ENCODE peak calls at places on chromosomes 16 and 17, in four cellular contexts. C is breast epithelium, G is A549, H is transverse colon. V is an unnamed sample. For H3K9me3, the result is how much of the 10 kb centered on the place peaks cover.

GRCh38 chr16:2531696-2532493 is 687 bp upstream of the CEMP1 start:
- DNase-seq in G (peak), H (peak), C (peak), V (peak)

GRCh38 chr16:19645557-19645981 is 72.5 kb downstream of the KNOP1 start:
- DNase-seq in G (no peak), C (no peak), H (peak), V (peak)

GRCh38 chr17:11539637-11540036 is 58.6 kb upstream of the DNAH9 start:
- DNase-seq in H (no peak), C (no peak), G (no peak), V (peak)

GRCh38 chr17:19021622-19022083 is 17.1 kb upstream of the FAM83G start:
- DNase-seq in H (no peak), G (no peak), C (no peak), V (no peak)

GRCh38 chr17:73311428-73311780 is 397 bp downstream of the CDC42EP4 start:
- DNase-seq in H (no peak), G (no peak), C (peak), V (peak)

GRCh38 chr16:11481987-11482386 is 104.7 kb downstream of the LITAF start:
- DNase-seq in C (no peak), G (no peak), H (no peak), V (no peak)

GRCh38 chr17:6592193-6592592 is 35.8 kb upstream of the PITPNM3 start:
- DNase-seq in H (no peak), C (no peak), G (peak), V (no peak)

GRCh38 chr17:3754458-3755334 is 31.0 kb downstream of the HASPIN start:
- DNase-seq in G (peak), C (peak), H (peak), V (peak)

GRCh38 chr16:56518435-56518834 is 1.4 kb downstream of the BBS2 start:
- DNase-seq in C (no peak), G (no peak), H (no peak), V (no peak)

GRCh38 chr17:48547839-48548686 is 3.2 kb upstream of the HOXB2 start:
- DNase-seq in G (no peak), H (no peak), C (no peak), V (no peak)

GRCh38 chr17:1471931-1472727 is 16.1 kb upstream of the CRK start:
- DNase-seq in C (no peak), G (no peak), H (no peak), V (no peak)

GRCh38 chr16:85381738-85382592 is 231.2 kb upstream of the GSE1 start:
- DNase-seq in G (no peak), H (no peak), C (no peak), V (no peak)

GRCh38 chr16:11759163-11759834 is 16.6 kb upstream of the TXNDC11 start:
- DNase-seq in G (no peak), C (no peak), H (peak), V (peak)

GRCh38 chr17:78855561-78856165 is 15.0 kb upstream of the USP36 start:
- DNase-seq in C (no peak), G (no peak), H (no peak), V (no peak)

GRCh38 chr17:57853695-57854094 is 3.9 kb upstream of the MRPS23 start:
- DNase-seq in C (peak), G (no peak), H (peak), V (no peak)

GRCh38 chr17:20706752-20707372 is 127.3 kb downstream of the CDRT15L2 start:
- DNase-seq in C (no peak), G (no peak), H (peak), V (no peak)

GRCh38 chr16:72673118-72673517 is 374.8 kb downstream of the ZFHX3 start:
- DNase-seq in H (no peak), G (peak), C (no peak), V (no peak)

GRCh38 chr17:3990391-3991127 is 26.3 kb upstream of the ATP2A3 start:
- DNase-seq in G (no peak), H (peak), C (no peak), V (no peak)

GRCh38 chr17:57261084-57261461 is 4.8 kb downstream of the MSI2 start:
- DNase-seq in C (no peak), H (no peak), G (no peak), V (no peak)

GRCh38 chr16:2151188-2152091 is 3.0 kb downstream of the RAB26 start:
- DNase-seq in G (peak), C (no peak), H (no peak), V (no peak)

GRCh38 chr16:14333361-14333760 is 262.2 kb downstream of the MRTFB start:
- DNase-seq in C (no peak), G (no peak), H (no peak), V (no peak)

GRCh38 chr16:65808735-65809134 is 557.8 kb upstream of the CDH5 start:
- DNase-seq in C (no peak), H (no peak), G (no peak), V (no peak)

GRCh38 chr16:85460252-85460982 is 152.7 kb upstream of the GSE1 start:
- DNase-seq in H (no peak), G (no peak), C (no peak), V (peak)

GRCh38 chr16:56884026-56884582 is 19.1 kb downstream of the SLC12A3 start:
- DNase-seq in G (no peak), H (no peak), C (no peak), V (no peak)

GRCh38 chr16:26649646-26650045 is 417.1 kb upstream of the C16orf82 start:
- DNase-seq in H (no peak), C (no peak), G (no peak), V (no peak)

GRCh38 chr17:78415821-78416301 is 37.4 kb downstream of the PGS1 start:
- DNase-seq in H (no peak), G (no peak), C (no peak), V (no peak)

GRCh38 chr17:73861543-73861942 is 217.3 kb upstream of the SDK2 start:
- DNase-seq in H (no peak), C (no peak), G (no peak), V (no peak)

GRCh38 chr17:46167826-46168569 is 25.2 kb downstream of the KANSL1 start:
- DNase-seq in H (no peak), G (peak), C (no peak), V (no peak)

GRCh38 chr16:77424841-77425604 is 9.8 kb downstream of the ADAMTS18 start:
- DNase-seq in C (no peak), G (no peak), H (no peak), V (no peak)

GRCh38 chr16:289395-289997 is 6.5 kb downstream of the PDIA2 start:
- DNase-seq in H (no peak), G (no peak), C (no peak), V (no peak)

DNA sequence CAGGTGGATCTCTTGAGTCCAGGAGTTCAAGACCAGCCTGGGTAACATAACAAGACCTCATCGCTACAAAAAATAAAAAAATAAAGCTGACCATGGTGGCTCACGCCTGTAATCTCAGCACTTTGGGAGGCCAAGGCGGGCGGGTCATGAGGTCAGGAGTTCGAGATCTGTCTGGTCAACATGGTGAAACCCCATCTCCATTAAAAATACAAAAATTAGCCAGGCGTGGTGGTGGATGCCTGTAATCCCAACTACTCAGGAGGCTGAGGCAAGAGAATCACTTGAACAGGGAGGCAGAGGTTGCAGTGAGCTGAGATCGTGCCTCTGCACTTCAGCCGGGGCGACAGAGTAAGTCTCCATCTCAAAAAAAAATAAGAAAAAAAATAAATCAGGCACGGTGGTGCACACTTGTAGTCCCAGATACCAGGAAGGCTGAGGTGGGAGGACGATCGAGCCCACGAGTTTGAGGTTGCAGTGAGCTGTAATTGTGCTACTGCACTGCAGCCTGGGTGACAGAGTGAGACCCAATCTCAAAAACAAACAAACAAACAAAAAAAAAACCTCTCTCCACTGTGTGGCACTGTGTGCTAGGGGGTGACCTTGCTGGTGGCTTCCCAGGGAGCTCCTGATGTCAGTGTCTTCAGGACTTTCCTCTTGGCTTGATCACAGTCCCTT is 19.8 kb upstream of the MAPK3 start:
- DNase-seq in C (no peak), G (peak), H (no peak), V (no peak)
- TF ChIP-seq CTCF in C (no peak), G (peak), H (no peak), V (no peak)

GRCh38 chr16:17050468-17050867 is 420.3 kb downstream of the XYLT1 start:
- DNase-seq in H (no peak), G (no peak), C (no peak), V (no peak)
- H3K9me3 ChIP-seq in H (under half), G (under half), C (under half), V (under half)

DNA sequence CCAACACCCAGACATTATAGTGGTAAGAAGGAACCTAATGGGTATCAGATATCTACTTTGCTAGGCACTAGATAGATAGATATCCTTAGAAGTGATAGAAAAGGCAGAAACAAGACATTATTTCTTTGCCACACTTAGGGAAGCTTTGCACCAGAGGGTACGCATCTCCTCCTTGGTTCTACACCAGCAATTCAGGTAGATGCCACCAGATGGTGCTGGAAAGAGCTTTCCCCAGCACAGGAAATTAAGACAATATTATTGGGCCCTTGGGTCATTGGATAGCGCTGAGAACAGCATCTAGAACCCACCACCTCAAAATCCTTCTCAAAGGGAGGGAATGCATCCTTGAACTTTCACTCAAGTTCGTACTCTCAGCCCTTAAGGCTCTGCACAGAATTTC is 173.8 kb upstream of the CCL2 start:
- DNase-seq in C (no peak), G (peak), H (no peak), V (no peak)
- TF ChIP-seq CTCF in C (no peak), G (peak), H (no peak), V (no peak)

GRCh38 chr17:70987867-70988340 is 818.6 kb downstream of the KCNJ2 start:
- DNase-seq in H (no peak), G (no peak), C (no peak), V (no peak)

GRCh38 chr17:70989301-70989700 is 820.0 kb downstream of the KCNJ2 start:
- DNase-seq in G (no peak), H (no peak), C (no peak), V (no peak)

GRCh38 chr17:70984873-70985272 is 815.5 kb downstream of the KCNJ2 start:
- DNase-seq in H (no peak), G (no peak), C (no peak), V (no peak)
- H3K9me3 ChIP-seq in H (under half), G (under half), C (under half), V (under half)

DNA sequence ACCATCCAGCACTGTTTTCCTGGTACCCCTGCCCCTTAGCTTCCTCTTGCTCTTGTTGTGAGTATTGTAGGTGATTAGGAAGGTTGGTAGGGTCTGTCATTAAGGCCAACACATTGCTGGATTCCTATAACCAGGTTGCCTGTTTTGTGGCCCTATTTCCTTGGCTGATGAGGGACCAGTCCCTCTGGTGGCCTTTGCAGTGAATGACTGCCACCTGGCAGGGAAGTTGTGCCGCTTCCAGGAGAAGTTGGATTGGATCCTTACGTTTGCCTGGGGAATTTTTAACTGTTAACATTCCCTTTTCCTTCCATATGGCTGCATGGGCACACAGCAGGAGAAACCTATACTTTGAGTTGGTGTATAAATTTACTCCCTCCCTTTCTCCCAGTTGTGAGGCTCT is 32.4 kb downstream of the LCMT1 start:
- DNase-seq in C (no peak), H (peak), G (peak), V (no peak)
- TF ChIP-seq CTCF in C (no peak), H (peak), G (peak), V (no peak)

GRCh38 chr17:21815352-21816063 is 123.2 kb downstream of the KCNJ18 start:
- DNase-seq in G (no peak), H (no peak), C (no peak), V (no peak)

GRCh38 chr17:21814776-21815175 is 122.5 kb downstream of the KCNJ18 start:
- DNase-seq in G (no peak), C (no peak), H (no peak), V (no peak)

GRCh38 chr17:21817791-21818364 is 125.6 kb downstream of the KCNJ18 start:
- DNase-seq in G (no peak), C (no peak), H (no peak), V (no peak)

GRCh38 chr17:21816592-21817567 is 124.6 kb downstream of the KCNJ18 start:
- DNase-seq in G (no peak), C (no peak), H (no peak), V (no peak)
- H3K9me3 ChIP-seq in G (under half), C (under half), H (under half), V (under half)

DNA sequence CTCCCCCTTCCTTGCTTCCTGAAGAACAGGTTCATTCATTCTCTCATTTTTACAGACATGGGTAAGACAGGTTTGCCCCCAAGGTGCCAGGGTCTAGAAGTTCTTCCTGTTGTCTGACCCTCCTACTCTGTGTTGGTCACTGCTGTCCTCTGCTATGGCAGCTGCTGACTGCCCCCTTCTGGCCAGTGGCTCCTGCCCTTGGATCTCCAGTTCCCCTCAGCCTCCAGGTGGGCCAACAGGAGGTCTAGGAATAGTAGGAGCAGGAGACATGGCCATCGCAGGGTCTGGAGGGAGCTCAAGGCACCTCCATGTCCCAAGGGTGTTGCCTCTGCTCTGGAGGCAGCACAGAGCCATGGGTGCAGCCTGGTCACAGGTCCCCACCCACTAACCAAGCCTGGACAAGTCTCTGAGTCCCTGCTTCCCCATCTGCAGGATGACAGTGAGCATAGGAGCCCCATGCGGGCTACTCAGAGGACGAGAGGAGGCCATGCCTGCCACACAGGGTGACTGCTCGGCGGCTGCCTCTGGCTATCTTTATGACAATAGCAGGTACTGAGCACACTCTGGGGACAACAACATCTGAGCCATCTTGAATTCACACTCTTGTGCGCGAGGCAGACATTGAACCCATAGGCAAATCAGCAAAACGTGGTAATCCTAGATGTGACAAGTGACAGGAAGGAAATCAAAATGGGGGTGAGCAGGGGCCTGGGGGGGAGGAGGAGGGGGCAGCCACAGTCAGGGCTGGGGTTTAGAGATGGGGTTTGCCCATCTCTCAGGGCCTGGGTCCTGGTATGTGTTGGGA is 27.0 kb upstream of the NXPH3 start:
- DNase-seq in H (no peak), C (no peak), G (peak), V (no peak)
- TF ChIP-seq CTCF in H (peak), C (peak), G (peak), V (peak)

GRCh38 chr16:60815033-60815432 is 1221.2 kb downstream of the CDH8 start:
- DNase-seq in H (no peak), C (no peak), G (no peak), V (no peak)

GRCh38 chr16:60815865-60816264 is 1220.4 kb downstream of the CDH8 start:
- DNase-seq in C (no peak), G (no peak), H (no peak), V (no peak)

GRCh38 chr16:60818471-60818870 is 1217.8 kb downstream of the CDH8 start:
- DNase-seq in G (no peak), H (no peak), C (no peak), V (no peak)
- H3K9me3 ChIP-seq in G (under half), H (under half), C (under half), V (under half)

V was measured in colonic mucosa.